ENCODE peak calls at places on chromosomes 7 and 10, in nine cellular contexts. B is CD4-positive, alpha-beta memory T cell; K is naive thymus-derived CD4-positive, alpha-beta T cell; U is colonic mucosa; Z is vagina; R is IMR-90; F is ascending aorta; C is brain microvascular endothelial cell; V is neuronal stem cell. T is an unnamed sample.
A peak's percentile ranks its signal among the peaks of the same experiment; 100 is the strongest.

GRCh38 chr7:155009570-155010157 is 6.7 kb upstream of the PAXIP1 start:
- DNase-seq in B (peak; percentile 10), K (peak; percentile 23), U (no peak), Z (no peak), R (no peak), F (no peak), C (no peak), V (no peak), T (no peak)

GRCh38 chr10:116254422-116255152 is 18.4 kb downstream of the GFRA1 start:
- DNase-seq in B (no peak), K (no peak), U (no peak), Z (no peak), R (no peak), F (no peak), C (no peak), V (peak; percentile 31), T (no peak)

GRCh38 chr7:44114586-44115310 is 8.6 kb downstream of the POLD2 start:
- DNase-seq in B (no peak), K (no peak), U (no peak), Z (no peak), R (no peak), F (no peak), C (no peak), V (no peak), T (no peak)

GRCh38 chr7:148964510-148965267 is 63.6 kb downstream of the PDIA4 start:
- DNase-seq in B (no peak), K (no peak), U (no peak), Z (no peak), R (no peak), F (no peak), C (no peak), V (no peak), T (no peak)

GRCh38 chr10:112739219-112739969 is 210.7 kb upstream of the TCF7L2 start:
- DNase-seq in B (no peak), K (no peak), U (no peak), Z (no peak), R (no peak), F (no peak), C (no peak), V (no peak), T (no peak)

GRCh38 chr7:3233301-3233700 is 67.8 kb upstream of the SDK1 start:
- DNase-seq in B (no peak), K (no peak), U (no peak), Z (peak; percentile 69), R (no peak), F (no peak), C (no peak), V (no peak), T (no peak)

GRCh38 chr10:6386346-6386745 is 183.6 kb downstream of the PFKFB3 start:
- DNase-seq in B (no peak), K (no peak), U (no peak), Z (peak; percentile 69), R (no peak), F (no peak), C (no peak), V (no peak), T (no peak)

GRCh38 chr7:10934292-10934691 is 39.4 kb upstream of the PHF14 start:
- DNase-seq in B (no peak), K (no peak), U (no peak), Z (no peak), R (peak; percentile 71), F (no peak), C (no peak), V (no peak), T (no peak)

GRCh38 chr10:32788359-32788758 is 169.7 kb downstream of the ITGB1 start:
- DNase-seq in B (no peak), K (no peak), U (no peak), Z (no peak), R (no peak), F (no peak), C (no peak), V (no peak), T (no peak)

GRCh38 chr7:5603193-5604140 is 178.0 kb downstream of the RNF216 start:
- DNase-seq in B (no peak), K (no peak), U (no peak), Z (no peak), R (no peak), F (no peak), C (no peak), V (no peak), T (no peak)

GRCh38 chr7:3095046-3095445 is 51.4 kb upstream of the CARD11 start:
- DNase-seq in B (peak; percentile 51), K (peak; percentile 48), U (no peak), Z (no peak), R (no peak), F (no peak), C (no peak), V (no peak), T (no peak)

GRCh38 chr10:76882245-76882644 is 755.4 kb downstream of the KCNMA1 start:
- DNase-seq in B (no peak), K (no peak), U (no peak), Z (no peak), R (no peak), F (no peak), C (no peak), V (no peak), T (no peak)

GRCh38 chr7:129307592-129307991 is 82.8 kb downstream of the AHCYL2 start:
- DNase-seq in B (no peak), K (no peak), U (no peak), Z (no peak), R (no peak), F (no peak), C (no peak), V (no peak), T (no peak)

GRCh38 chr10:73791871-73792400 is 6.5 kb downstream of the ZSWIM8 start:
- DNase-seq in B (no peak), K (no peak), U (no peak), Z (no peak), R (no peak), F (no peak), C (no peak), V (no peak), T (no peak)

GRCh38 chr7:28686418-28686800 is 271.7 kb downstream of the TRIL start:
- DNase-seq in B (no peak), K (no peak), U (no peak), Z (peak; percentile 88), R (peak; percentile 79), F (no peak), C (peak; percentile 68), V (peak; percentile 69), T (no peak)

GRCh38 chr10:93062499-93063216 is 2.1 kb downstream of the CYP26C1 start:
- DNase-seq in B (peak; percentile 39), K (peak; percentile 35), U (peak; percentile 33), Z (no peak), R (peak; percentile 44), F (no peak), C (no peak), V (no peak), T (no peak)

GRCh38 chr10:98463976-98464754 is 17.4 kb upstream of the HPS1 start:
- DNase-seq in B (no peak), K (no peak), U (no peak), Z (no peak), R (peak; percentile 12), F (no peak), C (no peak), V (no peak), T (no peak)

GRCh38 chr7:16356241-16356958 is 64.9 kb downstream of the CRPPA start:
- DNase-seq in B (no peak), K (no peak), U (no peak), Z (no peak), R (peak; percentile 19), F (no peak), C (peak; percentile 9), V (no peak), T (no peak)

GRCh38 chr7:148921806-148922205 is 37.7 kb upstream of the EZH2 start:
- DNase-seq in B (no peak), K (no peak), U (peak; percentile 36), Z (no peak), R (no peak), F (no peak), C (no peak), V (no peak), T (no peak)

GRCh38 chr7:27129729-27130539 is 623 bp downstream of the HOXA4 start:
- DNase-seq in B (no peak), K (no peak), U (peak; percentile 75), Z (no peak), R (no peak), F (no peak), C (no peak), V (no peak), T (no peak)
- H3K4me3 ChIP-seq in B (peak overlapping the region; percentile 49), K (peak overlapping the region; percentile 72), U (peak overlapping the region; percentile 60), Z (peak overlapping the region; percentile 60), R (peak overlapping the region; percentile 76), F (peak overlapping the region; percentile 87), C (peak overlapping the region; percentile 30), V (no peak overlapping the region), T (no peak overlapping the region)

GRCh38 chr10:101145145-101145544 is 14.0 kb downstream of the TLX1 start:
- DNase-seq in B (no peak), K (no peak), U (no peak), Z (no peak), R (no peak), F (no peak), C (no peak), V (no peak), T (no peak)

GRCh38 chr10:101145750-101146391 is 14.8 kb downstream of the TLX1 start:
- DNase-seq in B (no peak), K (no peak), U (no peak), Z (no peak), R (no peak), F (no peak), C (no peak), V (no peak), T (no peak)

GRCh38 chr10:101143354-101143648 is 12.2 kb downstream of the TLX1 start:
- DNase-seq in B (no peak), K (no peak), U (no peak), Z (no peak), R (no peak), F (no peak), C (no peak), V (no peak), T (no peak)

GRCh38 chr10:101144053-101144452 is 13.0 kb downstream of the TLX1 start:
- DNase-seq in B (no peak), K (no peak), U (no peak), Z (no peak), R (no peak), F (no peak), C (no peak), V (no peak), T (no peak)

GRCh38 chr10:101146392-101147251 is 15.5 kb downstream of the TLX1 start:
- DNase-seq in B (no peak), K (no peak), U (no peak), Z (no peak), R (no peak), F (no peak), C (no peak), V (no peak), T (no peak)
- H3K4me3 ChIP-seq in B (no peak overlapping the region), K (no peak overlapping the region), U (no peak overlapping the region), Z (no peak overlapping the region), R (no peak overlapping the region), F (no peak overlapping the region), C (no peak overlapping the region), V (no peak overlapping the region), T (no peak overlapping the region)

GRCh38 chr7:1289681-1290261 is 57.1 kb downstream of the UNCX start:
- DNase-seq in B (no peak), K (no peak), U (no peak), Z (no peak), R (no peak), F (no peak), C (no peak), V (no peak), T (no peak)
- H3K4me3 ChIP-seq in B (peak overlapping the region; percentile 41), K (peak overlapping the region; percentile 53), U (peak overlapping the region; percentile 24), Z (peak overlapping the region; percentile 36), R (peak overlapping the region; percentile 24), F (peak overlapping the region; percentile 65), C (no peak overlapping the region), V (peak overlapping the region; percentile 70), T (no peak overlapping the region)

GRCh38 chr10:29691564-29692064 is 56.8 kb upstream of the SVIL start:
- DNase-seq in B (no peak), K (no peak), U (no peak), Z (no peak), R (peak; percentile 55), F (no peak), C (peak; percentile 72), V (no peak), T (no peak)
- H3K4me3 ChIP-seq in B (no peak overlapping the region), K (no peak overlapping the region), U (no peak overlapping the region), Z (no peak overlapping the region), R (no peak overlapping the region), F (peak overlapping the region; percentile 34), C (no peak overlapping the region), V (no peak overlapping the region), T (no peak overlapping the region)

T was measured in LNCaP clone FGC.